ENCODE peak calls at places on chromosome 16, in four cellular contexts. M is GM12878, K is body of pancreas, T is esophagus squamous epithelium. J is an unnamed sample.

GRCh38 chr16:74291577-74292208 is 4.9 kb upstream of the PSMD7 start:
- DNase-seq in M (no peak), K (no peak), T (no peak), J (no peak)

GRCh38 chr16:49484454-49484853 is 110.8 kb downstream of the C16orf78 start:
- DNase-seq in M (no peak), K (peak; percentile 80), T (no peak), J (peak; percentile 72)

GRCh38 chr16:23801387-23801786 is 34.4 kb upstream of the PRKCB start:
- DNase-seq in M (no peak), K (peak; percentile 81), T (no peak), J (peak; percentile 71)

GRCh38 chr16:30728321-30728720 is 19.9 kb upstream of the PHKG2 start:
- DNase-seq in M (no peak), K (no peak), T (no peak), J (no peak)

GRCh38 chr16:80563066-80563465 is 22.3 kb downstream of the DYNLRB2 start:
- DNase-seq in M (no peak), K (no peak), T (no peak), J (no peak)

GRCh38 chr16:27762441-27762840 is 212.5 kb downstream of the KATNIP start:
- DNase-seq in M (no peak), K (no peak), T (no peak), J (no peak)

GRCh38 chr16:81608515-81609209 is 164.1 kb downstream of the CMIP start:
- DNase-seq in M (no peak), K (peak; percentile 36), T (no peak), J (no peak)

GRCh38 chr16:51181495-51181795 is 30.4 kb upstream of the SALL1 start:
- DNase-seq in M (no peak), K (no peak), T (no peak), J (no peak)

GRCh38 chr16:3924763-3925162 is 44.2 kb upstream of the CREBBP start:
- DNase-seq in M (no peak), K (no peak), T (no peak), J (no peak)

GRCh38 chr16:11497329-11497805 is 89.4 kb downstream of the LITAF start:
- DNase-seq in M (peak; percentile 37), K (peak; percentile 92), T (no peak), J (peak; percentile 89)

GRCh38 chr16:72044825-72045359 is 9.4 kb upstream of the HP start:
- DNase-seq in M (no peak), K (no peak), T (no peak), J (no peak)

GRCh38 chr16:78695371-78695770 is 595.9 kb downstream of the WWOX start:
- DNase-seq in M (no peak), K (peak; percentile 38), T (no peak), J (no peak)

GRCh38 chr16:380837-381787 is 666 bp downstream of the PGAP6 start:
- DNase-seq in M (no peak), K (peak; percentile 43), T (no peak), J (peak; percentile 71)

GRCh38 chr16:31893824-31894223 is 20.2 kb downstream of the ZNF267 start:
- DNase-seq in M (no peak), K (no peak), T (no peak), J (no peak)

GRCh38 chr16:30185683-30186421 is 2.5 kb downstream of the CORO1A start:
- DNase-seq in M (peak; percentile 79), K (peak; percentile 69), T (no peak), J (peak; percentile 74)

GRCh38 chr16:90046971-90047713 is 27.9 kb upstream of the DBNDD1 start:
- DNase-seq in M (no peak), K (peak; percentile 81), T (no peak), J (no peak)

GRCh38 chr16:30068750-30069574 is 3.4 kb downstream of the ALDOA start:
- DNase-seq in M (no peak), K (peak; percentile 23), T (no peak), J (no peak)

GRCh38 chr16:50253511-50253903 is 12.8 kb upstream of the ADCY7 start:
- DNase-seq in M (no peak), K (no peak), T (no peak), J (no peak)

GRCh38 chr16:79776243-79776884 is 175.8 kb upstream of the MAF start:
- DNase-seq in M (no peak), K (peak; percentile 26), T (no peak), J (no peak)

GRCh38 chr16:17038415-17038814 is 432.3 kb downstream of the XYLT1 start:
- DNase-seq in M (no peak), K (no peak), T (no peak), J (no peak)

GRCh38 chr16:14678748-14679497 is 15.2 kb downstream of the PLA2G10 start:
- DNase-seq in M (no peak), K (no peak), T (no peak), J (no peak)

GRCh38 chr16:27689711-27690110 is 139.8 kb downstream of the KATNIP start:
- DNase-seq in M (no peak), K (no peak), T (no peak), J (no peak)

GRCh38 chr16:87499189-87499486 is 6.3 kb upstream of the ZCCHC14 start:
- DNase-seq in M (no peak), K (no peak), T (no peak), J (no peak)

GRCh38 chr16:1991588-1992474 is 2.1 kb downstream of the SYNGR3 start:
- DNase-seq in M (peak; percentile 37), K (peak; percentile 95), T (peak; percentile 82), J (peak; percentile 97)

GRCh38 chr16:74709477-74709877 is 8.8 kb upstream of the MLKL start:
- DNase-seq in M (no peak), K (peak; percentile 78), T (no peak), J (no peak)

GRCh38 chr16:48596326-48596725 is 13.7 kb downstream of the N4BP1 start:
- DNase-seq in M (no peak), K (no peak), T (no peak), J (no peak)

GRCh38 chr16:1613240-1613639 is 1.1 kb downstream of the CRAMP1 start:
- DNase-seq in M (no peak), K (no peak), T (no peak), J (no peak)

GRCh38 chr16:79286646-79287423 is 313.7 kb downstream of the MAF start:
- DNase-seq in M (peak; percentile 49), K (peak; percentile 82), T (no peak), J (no peak)

GRCh38 chr16:9797306-9797705 is 384.9 kb downstream of the GRIN2A start:
- DNase-seq in M (no peak), K (no peak), T (no peak), J (no peak)

GRCh38 chr16:23948949-23949392 is 113.2 kb downstream of the PRKCB start:
- DNase-seq in M (no peak), K (peak; percentile 25), T (no peak), J (no peak)

GRCh38 chr16:79128706-79129105 is 471.8 kb downstream of the MAF start:
- DNase-seq in M (no peak), K (no peak), T (no peak), J (no peak)

GRCh38 chr16:67403976-67404555 is 10.8 kb upstream of the TPPP3 start:
- DNase-seq in M (no peak), K (no peak), T (no peak), J (no peak)

DNA sequence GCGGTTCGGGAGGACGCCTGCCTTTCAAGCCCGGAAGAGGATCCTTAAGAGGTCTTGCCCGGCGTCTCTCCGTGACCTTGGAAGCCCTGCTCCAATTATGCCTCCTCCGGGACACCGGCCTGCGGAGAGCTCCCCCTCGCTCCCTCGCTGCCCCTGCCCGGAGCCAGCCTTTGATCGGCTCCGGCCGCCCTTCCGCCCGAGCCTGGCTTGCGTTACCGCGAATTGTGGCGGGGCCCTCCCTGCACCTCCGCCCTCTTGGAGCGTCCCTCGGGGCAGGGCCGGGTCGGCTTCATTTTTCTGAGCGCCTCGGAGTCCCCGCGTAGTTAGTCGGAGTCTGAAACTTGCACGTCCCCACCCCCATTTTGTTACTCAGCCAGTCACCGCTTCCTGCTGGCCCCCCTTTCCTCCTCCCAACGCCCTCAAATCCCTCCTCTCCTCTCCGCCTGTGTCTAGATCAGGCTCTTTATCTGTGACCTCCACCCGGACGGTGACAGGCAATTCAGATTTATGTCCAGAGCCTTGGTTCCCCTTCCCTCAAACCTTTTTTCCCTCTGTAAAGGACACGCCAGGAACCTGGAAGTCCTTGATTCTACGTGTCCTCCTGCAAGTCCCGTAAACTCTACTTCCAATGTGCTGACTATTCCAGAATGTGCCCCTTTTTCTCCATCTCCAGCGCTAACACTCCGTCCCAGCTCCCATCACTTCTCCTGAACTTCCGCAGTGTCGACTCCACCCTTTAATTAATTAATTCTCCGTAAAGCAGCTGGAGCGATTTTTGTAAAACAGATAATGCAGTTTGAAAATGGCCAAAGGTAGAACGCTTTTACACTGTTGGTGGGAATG is 569 bp upstream of the RABEP2 start:
- DNase-seq in M (no peak), K (peak; percentile 80), T (peak; percentile 61), J (peak; percentile 95)
- TF ChIP-seq POLR2A in M (peak; percentile 82), K (peak; percentile 75), T (no peak), J (no peak)

GRCh38 chr16:69411064-69411985 is 13.1 kb upstream of the CYB5B start:
- DNase-seq in M (no peak), K (no peak), T (no peak), J (no peak)
- H3K27ac ChIP-seq in M (no peak overlapping the region), K (no peak overlapping the region), T (no peak overlapping the region), J (no peak overlapping the region)

DNA sequence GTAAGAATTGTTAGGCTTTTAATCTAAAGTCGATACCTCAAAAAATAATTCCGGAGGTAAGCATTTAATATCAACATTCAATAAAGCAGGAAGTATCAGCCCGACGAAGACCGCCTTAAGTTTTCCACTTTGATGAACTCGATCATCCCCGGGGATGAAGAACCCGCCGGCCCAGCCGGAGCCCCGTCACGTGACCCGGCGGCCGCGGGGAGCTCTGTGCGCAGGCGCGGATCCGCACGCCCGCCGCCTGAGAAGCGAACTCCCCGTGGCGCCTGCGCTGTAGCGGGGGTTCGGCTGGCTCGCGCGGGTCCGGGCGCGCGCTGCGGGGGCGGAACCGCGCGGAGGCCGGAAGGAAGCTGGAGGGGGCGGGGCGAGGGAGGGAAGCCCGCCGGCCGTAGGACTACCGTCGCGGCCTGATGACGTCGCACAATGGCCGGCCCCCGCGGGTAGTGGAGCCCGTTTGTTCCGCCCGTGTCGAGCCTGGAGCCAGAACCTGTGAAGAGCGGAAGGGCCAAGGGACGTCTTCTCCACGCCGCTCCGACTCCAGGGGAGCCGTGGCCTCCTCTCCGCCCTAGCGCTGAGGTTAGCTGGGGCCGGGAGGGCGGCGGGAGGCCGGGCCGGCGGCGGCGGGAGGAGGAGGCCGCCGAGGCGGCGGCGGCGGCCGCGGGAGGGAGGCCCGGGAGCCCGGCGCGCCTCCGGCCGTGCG is at the start of gene ZC3H18:
- DNase-seq in M (peak; percentile 68), K (peak; percentile 97), T (peak; percentile 82), J (peak; percentile 96)
- TF ChIP-seq POLR2A in M (peak; percentile 92), K (peak; percentile 70), T (no peak), J (peak; percentile 61)

DNA sequence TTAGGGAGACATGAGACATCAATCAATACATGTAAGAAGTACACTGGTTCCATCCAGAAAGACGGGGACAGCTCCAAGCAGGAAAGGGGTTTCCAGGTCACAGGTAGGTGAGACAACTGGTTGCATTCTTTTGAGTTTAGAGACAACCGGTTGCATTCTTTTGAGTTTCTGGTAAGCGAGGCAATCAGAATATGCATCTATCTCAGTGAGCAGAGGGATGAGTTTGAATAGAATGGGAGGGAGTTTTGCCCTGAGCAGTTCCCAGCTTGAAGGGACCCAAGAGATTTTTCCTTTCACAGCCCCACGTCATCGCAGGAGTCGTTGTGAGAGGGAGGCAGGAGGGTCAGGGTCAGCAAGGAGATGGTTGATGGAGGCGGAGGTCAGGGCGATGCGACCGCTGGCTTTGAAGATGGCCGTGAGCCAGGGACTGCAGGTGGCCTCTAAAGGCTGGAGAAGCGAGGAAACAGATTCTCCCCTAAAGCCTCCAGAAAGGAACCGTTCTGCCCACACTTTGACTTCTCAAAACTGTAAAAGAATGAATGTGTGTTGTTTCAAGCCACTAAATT is 36.5 kb downstream of the IRF8 start:
- DNase-seq in M (no peak), K (no peak), T (no peak), J (no peak)
- H3K27ac ChIP-seq in M (peak overlapping the region; percentile 97), K (no peak overlapping the region), T (peak overlapping the region; percentile 16), J (no peak overlapping the region)